ENCODE peak calls at places on chromosome 22, in five cellular contexts. K, U, G, Y and Q are unnamed samples.

GRCh38 chr22:24108073-24108472 is 73.2 kb upstream of the SUSD2 start:
- DNase-seq in G (no peak), U (no peak), Y (no peak), K (no peak), Q (no peak)

GRCh38 chr22:28813772-28814518 is 13.6 kb upstream of the XBP1 start:
- DNase-seq in Y (peak), K (no peak), U (peak), G (no peak), Q (peak)

GRCh38 chr22:39175127-39176066 is 22.9 kb upstream of the CBX7 start:
- DNase-seq in G (no peak), U (peak), Y (no peak), K (no peak), Q (no peak)

GRCh38 chr22:33539902-33540751 is 380.1 kb downstream of the LARGE1 start:
- DNase-seq in K (peak), G (no peak), U (peak), Y (peak), Q (peak)

GRCh38 chr22:30312053-30312452 is 14.7 kb downstream of the TBC1D10A start:
- DNase-seq in G (peak), K (no peak), Y (no peak), U (no peak), Q (no peak)

GRCh38 chr22:17581056-17581455 is 17.8 kb downstream of the SLC25A18 start:
- DNase-seq in Y (no peak), U (no peak), K (no peak), G (no peak), Q (no peak)

GRCh38 chr22:45320326-45320976 is 10.7 kb downstream of the FAM118A start:
- DNase-seq in Y (no peak), U (no peak), G (no peak), K (no peak), Q (no peak)

GRCh38 chr22:49298834-49299750 is 528.6 kb downstream of the BRD1 start:
- DNase-seq in K (no peak), G (no peak), U (no peak), Y (no peak), Q (no peak)

GRCh38 chr22:42300286-42301071 is 30.0 kb upstream of the TCF20 start:
- DNase-seq in K (no peak), U (no peak), G (no peak), Y (peak), Q (no peak)

GRCh38 chr22:37354271-37355069 is 72.2 kb downstream of the CYTH4 start:
- DNase-seq in G (no peak), K (no peak), U (no peak), Y (no peak), Q (no peak)

GRCh38 chr22:27613099-27614089 is 188.2 kb downstream of the MN1 start:
- DNase-seq in G (no peak), K (no peak), U (no peak), Y (no peak), Q (no peak)

GRCh38 chr22:48574776-48575566 is 1252.7 kb downstream of the BRD1 start:
- DNase-seq in G (no peak), U (peak), K (no peak), Y (peak), Q (peak)